ENCODE peak calls at places on chromosomes 3 and 15, in nine cellular contexts. One of them, this sample, is unnamed.

GRCh38 chr3:71504250-71505036 is 79.1 kb downstream of the FOXP1 start:
- DNase-seq in EL: peak
- DNase-seq in activated CD4-positive, alpha-beta T cell treated with anti-CD3 and anti-CD28 coated beads for 48 hours: peak
- DNase-seq in choroid plexus epithelial cell: peak
- DNase-seq in PC-3: peak
- DNase-seq in astrocyte of the spinal cord: peak
- DNase-seq in left ventricle myocardium inferior: no peak
- DNase-seq in Jurkat, Clone E6-1: no peak
- DNase-seq in cardiac fibroblast: peak
- DNase-seq in this sample: no peak

GRCh38 chr15:100247228-100248225 is 94.2 kb downstream of the ADAMTS17 start:
- DNase-seq in astrocyte of the spinal cord: no peak
- DNase-seq in choroid plexus epithelial cell: no peak
- DNase-seq in EL: no peak
- DNase-seq in left ventricle myocardium inferior: no peak
- DNase-seq in PC-3: peak
- DNase-seq in cardiac fibroblast: no peak
- DNase-seq in Jurkat, Clone E6-1: no peak
- DNase-seq in activated CD4-positive, alpha-beta T cell treated with anti-CD3 and anti-CD28 coated beads for 48 hours: no peak
- DNase-seq in this sample: no peak

GRCh38 chr3:65436580-65436979 is 602.1 kb downstream of the MAGI1 start:
- DNase-seq in choroid plexus epithelial cell: peak
- DNase-seq in left ventricle myocardium inferior: no peak
- DNase-seq in cardiac fibroblast: peak
- DNase-seq in EL: peak
- DNase-seq in activated CD4-positive, alpha-beta T cell treated with anti-CD3 and anti-CD28 coated beads for 48 hours: no peak
- DNase-seq in Jurkat, Clone E6-1: no peak
- DNase-seq in astrocyte of the spinal cord: peak
- DNase-seq in PC-3: peak
- DNase-seq in this sample: peak

GRCh38 chr3:152258448-152259302 is 10.1 kb upstream of the MBNL1 start:
- DNase-seq in cardiac fibroblast: peak
- DNase-seq in activated CD4-positive, alpha-beta T cell treated with anti-CD3 and anti-CD28 coated beads for 48 hours: peak
- DNase-seq in EL: peak
- DNase-seq in Jurkat, Clone E6-1: no peak
- DNase-seq in left ventricle myocardium inferior: peak
- DNase-seq in PC-3: peak
- DNase-seq in choroid plexus epithelial cell: peak
- DNase-seq in astrocyte of the spinal cord: peak
- DNase-seq in this sample: no peak

GRCh38 chr3:108329087-108329486 is 32.7 kb downstream of the HHLA2 start:
- DNase-seq in left ventricle myocardium inferior: no peak
- DNase-seq in astrocyte of the spinal cord: no peak
- DNase-seq in cardiac fibroblast: no peak
- DNase-seq in activated CD4-positive, alpha-beta T cell treated with anti-CD3 and anti-CD28 coated beads for 48 hours: no peak
- DNase-seq in PC-3: no peak
- DNase-seq in Jurkat, Clone E6-1: no peak
- DNase-seq in EL: no peak
- DNase-seq in choroid plexus epithelial cell: no peak
- DNase-seq in this sample: no peak

GRCh38 chr15:56428821-56429458 is 36.0 kb downstream of the MNS1 start:
- DNase-seq in left ventricle myocardium inferior: no peak
- DNase-seq in astrocyte of the spinal cord: peak
- DNase-seq in EL: peak
- DNase-seq in choroid plexus epithelial cell: peak
- DNase-seq in cardiac fibroblast: peak
- DNase-seq in Jurkat, Clone E6-1: peak
- DNase-seq in activated CD4-positive, alpha-beta T cell treated with anti-CD3 and anti-CD28 coated beads for 48 hours: no peak
- DNase-seq in PC-3: peak
- DNase-seq in this sample: peak

GRCh38 chr15:36796161-36796560 is 216.7 kb downstream of the CDIN1 start:
- DNase-seq in Jurkat, Clone E6-1: no peak
- DNase-seq in astrocyte of the spinal cord: no peak
- DNase-seq in PC-3: peak
- DNase-seq in choroid plexus epithelial cell: no peak
- DNase-seq in cardiac fibroblast: no peak
- DNase-seq in EL: no peak
- DNase-seq in left ventricle myocardium inferior: no peak
- DNase-seq in activated CD4-positive, alpha-beta T cell treated with anti-CD3 and anti-CD28 coated beads for 48 hours: no peak
- DNase-seq in this sample: no peak

GRCh38 chr3:72652395-72652794 is 195.8 kb downstream of the SHQ1 start:
- DNase-seq in PC-3: no peak
- DNase-seq in left ventricle myocardium inferior: no peak
- DNase-seq in EL: no peak
- DNase-seq in cardiac fibroblast: no peak
- DNase-seq in astrocyte of the spinal cord: no peak
- DNase-seq in choroid plexus epithelial cell: no peak
- DNase-seq in Jurkat, Clone E6-1: no peak
- DNase-seq in activated CD4-positive, alpha-beta T cell treated with anti-CD3 and anti-CD28 coated beads for 48 hours: no peak
- DNase-seq in this sample: no peak

GRCh38 chr3:48418651-48419050 is 11.2 kb downstream of the PLXNB1 start:
- DNase-seq in Jurkat, Clone E6-1: no peak
- DNase-seq in choroid plexus epithelial cell: no peak
- DNase-seq in activated CD4-positive, alpha-beta T cell treated with anti-CD3 and anti-CD28 coated beads for 48 hours: no peak
- DNase-seq in PC-3: no peak
- DNase-seq in astrocyte of the spinal cord: no peak
- DNase-seq in left ventricle myocardium inferior: no peak
- DNase-seq in EL: no peak
- DNase-seq in cardiac fibroblast: no peak
- DNase-seq in this sample: no peak

GRCh38 chr3:33663042-33663441 is 55.0 kb downstream of the CLASP2 start:
- DNase-seq in PC-3: peak
- DNase-seq in cardiac fibroblast: no peak
- DNase-seq in left ventricle myocardium inferior: no peak
- DNase-seq in astrocyte of the spinal cord: no peak
- DNase-seq in activated CD4-positive, alpha-beta T cell treated with anti-CD3 and anti-CD28 coated beads for 48 hours: no peak
- DNase-seq in Jurkat, Clone E6-1: no peak
- DNase-seq in EL: peak
- DNase-seq in choroid plexus epithelial cell: no peak
- DNase-seq in this sample: no peak

GRCh38 chr3:123791417-123791816 is 92.7 kb downstream of the MYLK start:
- DNase-seq in cardiac fibroblast: peak
- DNase-seq in activated CD4-positive, alpha-beta T cell treated with anti-CD3 and anti-CD28 coated beads for 48 hours: no peak
- DNase-seq in astrocyte of the spinal cord: peak
- DNase-seq in PC-3: peak
- DNase-seq in Jurkat, Clone E6-1: no peak
- DNase-seq in choroid plexus epithelial cell: peak
- DNase-seq in left ventricle myocardium inferior: no peak
- DNase-seq in EL: peak
- DNase-seq in this sample: no peak

GRCh38 chr3:185709241-185709955 is 115.4 kb downstream of the IGF2BP2 start:
- DNase-seq in Jurkat, Clone E6-1: no peak
- DNase-seq in EL: no peak
- DNase-seq in PC-3: no peak
- DNase-seq in left ventricle myocardium inferior: no peak
- DNase-seq in choroid plexus epithelial cell: peak
- DNase-seq in astrocyte of the spinal cord: no peak
- DNase-seq in cardiac fibroblast: no peak
- DNase-seq in activated CD4-positive, alpha-beta T cell treated with anti-CD3 and anti-CD28 coated beads for 48 hours: no peak
- DNase-seq in this sample: no peak

GRCh38 chr3:171827385-171827784 is 15.8 kb upstream of the TMEM212 start:
- DNase-seq in Jurkat, Clone E6-1: no peak
- DNase-seq in cardiac fibroblast: no peak
- DNase-seq in left ventricle myocardium inferior: no peak
- DNase-seq in PC-3: no peak
- DNase-seq in astrocyte of the spinal cord: no peak
- DNase-seq in choroid plexus epithelial cell: no peak
- DNase-seq in EL: no peak
- DNase-seq in activated CD4-positive, alpha-beta T cell treated with anti-CD3 and anti-CD28 coated beads for 48 hours: no peak
- DNase-seq in this sample: no peak